ENCODE peak calls at places on chromosomes 2 and 18, in eight cellular contexts. K, T, H, S, R, F, G and B are unnamed samples.
A peak's percentile ranks its signal among the peaks of the same experiment; 100 is the strongest.

GRCh38 chr18:29002747-29003146 is 825.8 kb upstream of the CDH2 start:
- DNase-seq in S (no peak), G (no peak), K (no peak), R (no peak), T (no peak), F (no peak), H (no peak), B (no peak)

GRCh38 chr2:107633580-107634147 is 193.0 kb upstream of the RGPD4 start:
- DNase-seq in T (no peak), F (peak; percentile 75), R (no peak), K (no peak), G (no peak), H (no peak), S (peak; percentile 85), B (peak; percentile 55)

GRCh38 chr2:216829533-216829932 is 30.3 kb downstream of the TNP1 start:
- DNase-seq in T (no peak), F (peak; percentile 72), G (peak; percentile 93), R (peak; percentile 87), K (no peak), H (no peak), S (peak; percentile 63), B (no peak)

GRCh38 chr18:46260016-46260878 is 156.1 kb downstream of the HAUS1 start:
- DNase-seq in G (no peak), T (no peak), R (no peak), K (no peak), F (peak; percentile 47), H (no peak), S (peak; percentile 85), B (no peak)

GRCh38 chr2:53442783-53443182 is 324.8 kb upstream of the CHAC2 start:
- DNase-seq in H (no peak), K (no peak), F (no peak), R (no peak), G (no peak), T (no peak), S (no peak), B (no peak)

GRCh38 chr2:3729055-3729448 is 25.7 kb downstream of the DCDC2C start:
- DNase-seq in F (no peak), T (no peak), G (no peak), H (no peak), K (no peak), S (no peak), R (no peak), B (no peak)

GRCh38 chr18:12851709-12852108 is 32.3 kb downstream of the PTPN2 start:
- DNase-seq in R (no peak), T (no peak), S (peak; percentile 57), H (no peak), F (no peak), K (no peak), G (no peak), B (no peak)

GRCh38 chr2:171244466-171244969 is 83.8 kb upstream of the TLK1 start:
- DNase-seq in H (peak; percentile 72), R (no peak), T (no peak), F (peak; percentile 52), G (no peak), S (peak; percentile 87), K (no peak), B (peak; percentile 72)

GRCh38 chr2:144049137-144049536 is 470.8 kb downstream of the ZEB2 start:
- DNase-seq in F (no peak), K (no peak), R (no peak), S (no peak), G (no peak), H (no peak), T (no peak), B (no peak)

GRCh38 chr2:172597191-172597842 is 41.4 kb downstream of the PDK1 start:
- DNase-seq in K (no peak), T (no peak), G (no peak), H (no peak), R (no peak), F (no peak), S (no peak), B (no peak)

GRCh38 chr2:165601065-165601830 is 131.8 kb downstream of the CSRNP3 start:
- DNase-seq in S (no peak), F (no peak), K (no peak), H (no peak), R (no peak), G (no peak), T (no peak), B (no peak)

GRCh38 chr18:5546660-5547059 is 2.9 kb upstream of the EPB41L3 start:
- DNase-seq in T (no peak), R (no peak), G (no peak), S (peak; percentile 62), K (no peak), H (no peak), F (peak; percentile 75), B (no peak)

GRCh38 chr2:149098722-149099121 is 60.2 kb downstream of the LYPD6B start:
- DNase-seq in F (peak; percentile 50), H (no peak), R (no peak), G (no peak), K (no peak), T (no peak), S (no peak), B (peak; percentile 59)

GRCh38 chr2:28665041-28665704 is 86.5 kb upstream of the PPP1CB start:
- DNase-seq in S (peak; percentile 85), R (peak; percentile 83), T (no peak), G (peak; percentile 80), F (peak; percentile 83), H (no peak), K (no peak), B (no peak)

GRCh38 chr18:50232419-50232818 is 33.9 kb downstream of the CFAP53 start:
- DNase-seq in R (no peak), G (no peak), K (no peak), S (no peak), F (no peak), T (no peak), H (no peak), B (no peak)

GRCh38 chr2:161703863-161704262 is 79.6 kb downstream of the SLC4A10 start:
- DNase-seq in S (no peak), G (no peak), K (no peak), R (no peak), H (no peak), T (no peak), F (no peak), B (no peak)

GRCh38 chr18:22676423-22676822 is 256.7 kb upstream of the RBBP8 start:
- DNase-seq in F (no peak), K (no peak), G (no peak), R (no peak), S (peak; percentile 54), T (no peak), H (no peak), B (no peak)

GRCh38 chr18:46716827-46717226 is 40.0 kb downstream of the ST8SIA5 start:
- DNase-seq in K (no peak), G (no peak), F (no peak), T (no peak), H (no peak), S (no peak), R (no peak), B (no peak)

GRCh38 chr2:19872302-19872701 is 29.5 kb downstream of the TTC32 start:
- DNase-seq in S (no peak), F (no peak), G (no peak), R (no peak), K (no peak), T (no peak), H (no peak), B (no peak)

GRCh38 chr2:235506997-235507615 is 13.3 kb downstream of the AGAP1 start:
- DNase-seq in F (no peak), R (no peak), T (no peak), S (no peak), K (no peak), G (no peak), H (no peak), B (no peak)